ENCODE peak calls at places on chromosomes 4 and X, in ten cellular contexts. U is spleen; C is AG09309; E is trophoblast cell; M is stimulated activated CD8-positive, alpha-beta memory T cell treated with anti-CD3 and anti-CD28 coated beads, Interleukin-12 subunit alpha, Interleukin-12 subunit beta, amount 100 ng/mL, for 4 hours; O is stimulated activated CD4-positive, alpha-beta T cell treated with anti-CD3 and anti-CD28 coated beads, Interleukin-15, amount 100 ng/mL, for 24 hours; B is esophagus squamous epithelium; J is left colon; K is ovary; V is GM04504. S is an unnamed sample.

GRCh38 chr4:145619639-145619996 is 433 bp downstream of the MMAA start:
- DNase-seq in U (peak), C (peak), E (peak), M (no peak), O (peak), B (no peak), J (peak), K (peak), V (peak), S (peak)

GRCh38 chrX:5431823-5432222 is 796.8 kb downstream of the NLGN4X start:
- DNase-seq in U (no peak), C (no peak), E (no peak), M (no peak), O (no peak), B (no peak), J (no peak), K (no peak), V (no peak), S (no peak)

GRCh38 chr4:95556460-95556859 is 7.7 kb upstream of the UNC5C start:
- DNase-seq in U (no peak), C (no peak), E (no peak), M (no peak), O (no peak), B (no peak), J (no peak), K (no peak), V (no peak), S (no peak)

GRCh38 chr4:140300271-140300970 is 73.0 kb upstream of the SCOC start:
- DNase-seq in U (no peak), C (peak), E (peak), M (no peak), O (peak), B (no peak), J (no peak), K (no peak), V (no peak), S (peak)

GRCh38 chr4:137238456-137238855 is 293.8 kb downstream of the PCDH18 start:
- DNase-seq in U (no peak), C (no peak), E (no peak), M (no peak), O (no peak), B (no peak), J (no peak), K (no peak), V (no peak), S (no peak)

GRCh38 chr4:155474758-155475157 is 98.0 kb upstream of the MAP9 start:
- DNase-seq in U (no peak), C (no peak), E (no peak), M (no peak), O (no peak), B (no peak), J (no peak), K (no peak), V (no peak), S (no peak)

GRCh38 chr4:138243369-138243768 is 1.2 kb upstream of the SLC7A11 start:
- DNase-seq in U (no peak), C (no peak), E (no peak), M (no peak), O (no peak), B (no peak), J (no peak), K (no peak), V (no peak), S (no peak)

GRCh38 chr4:77820836-77821561 is 1.8 kb upstream of the CNOT6L start:
- DNase-seq in U (no peak), C (no peak), E (peak), M (no peak), O (no peak), B (no peak), J (peak), K (no peak), V (no peak), S (no peak)

GRCh38 chr4:121599049-121599448 is 97.7 kb downstream of the ANXA5 start:
- DNase-seq in U (no peak), C (no peak), E (no peak), M (no peak), O (no peak), B (no peak), J (no peak), K (no peak), V (no peak), S (no peak)

GRCh38 chrX:153816821-153817220 is 13.5 kb downstream of the PDZD4 start:
- DNase-seq in U (peak), C (no peak), E (no peak), M (no peak), O (peak), B (no peak), J (no peak), K (no peak), V (no peak), S (no peak)

GRCh38 chrX:14015294-14015693 is 14.4 kb downstream of the GEMIN8 start:
- DNase-seq in U (no peak), C (no peak), E (no peak), M (no peak), O (no peak), B (no peak), J (no peak), K (no peak), V (no peak), S (peak)

GRCh38 chr4:159210975-159211374 is 108.1 kb downstream of the RAPGEF2 start:
- DNase-seq in U (no peak), C (no peak), E (no peak), M (no peak), O (no peak), B (no peak), J (no peak), K (no peak), V (no peak), S (no peak)

S was measured in fibroblast of the conjunctiva.